ENCODE peak calls at places on chromosomes 5 and 9, in seven cellular contexts. Q is GM12865; D is NCI-H1417; A is stimulated activated CD4-positive, alpha-beta T cell treated with anti-CD3 and anti-CD28 coated beads, Interleukin-12 subunit alpha, Interleukin-12 subunit beta, amount 100 ng/mL, for 24 hours; L is AG04450; I is activated CD4-positive, alpha-beta T cell treated with anti-CD3 and anti-CD28 coated beads, Interleukin-2, amount 50 U/mL, for 1 hour; Y is NCI-H1092 treated with DMSO at 0.1 percent for 48 hours. B is an unnamed sample.

GRCh38 chr5:518721-519120 is 5.5 kb downstream of the SLC9A3 start:
- DNase-seq in Q (no peak), D (no peak), A (no peak), L (no peak), I (no peak), Y (no peak), B (no peak)

GRCh38 chr5:61468483-61468865 is 136.4 kb downstream of the ZSWIM6 start:
- DNase-seq in Q (no peak), D (no peak), A (no peak), L (no peak), I (no peak), Y (no peak), B (no peak)

GRCh38 chr5:139314276-139314675 is 20.7 kb downstream of the MATR3 start:
- DNase-seq in Q (no peak), D (no peak), A (no peak), L (no peak), I (no peak), Y (no peak), B (no peak)

GRCh38 chr9:70534058-70534457 is 119.6 kb upstream of the KLF9 start:
- DNase-seq in Q (no peak), D (no peak), A (no peak), L (no peak), I (no peak), Y (no peak), B (no peak)

GRCh38 chr9:128174062-128174461 is 14.0 kb downstream of the BBLN start:
- DNase-seq in Q (no peak), D (no peak), A (no peak), L (no peak), I (no peak), Y (no peak), B (no peak)

GRCh38 chr5:143338658-143339366 is 64.7 kb downstream of the NR3C1 start:
- DNase-seq in Q (no peak), D (no peak), A (no peak), L (no peak), I (no peak), Y (no peak), B (no peak)

GRCh38 chr9:37332581-37332980 is 89.9 kb upstream of the GRHPR start:
- DNase-seq in Q (no peak), D (no peak), A (no peak), L (no peak), I (no peak), Y (no peak), B (no peak)

GRCh38 chr5:94870496-94871214 is 252.2 kb downstream of the SLF1 start:
- DNase-seq in Q (no peak), D (no peak), A (no peak), L (no peak), I (no peak), Y (no peak), B (no peak)

GRCh38 chr5:171629221-171630005 is 156.2 kb upstream of the SMIM23 start:
- DNase-seq in Q (no peak), D (peak; percentile 44), A (no peak), L (no peak), I (no peak), Y (no peak), B (no peak)

GRCh38 chr9:3756071-3756470 is 230.3 kb upstream of the RFX3 start:
- DNase-seq in Q (no peak), D (no peak), A (no peak), L (no peak), I (no peak), Y (no peak), B (no peak)

GRCh38 chr9:114803459-114803858 is 2.4 kb downstream of the TNFSF15 start:
- DNase-seq in Q (no peak), D (no peak), A (no peak), L (no peak), I (no peak), Y (no peak), B (no peak)

GRCh38 chr9:9904021-9904420 is 708.8 kb downstream of the PTPRD start:
- DNase-seq in Q (no peak), D (no peak), A (no peak), L (no peak), I (no peak), Y (no peak), B (no peak)

B was measured in GM13976.